ENCODE peak calls at places on chromosomes 6 and 20, in eight cellular contexts. R is KBM-7, G is AG10803, L is NCI-H1417, X is midbrain, K is upper lobe of left lung, E is WTC11, H is dorsolateral prefrontal cortex. C is an unnamed sample.

GRCh38 chr6:79705456-79705995 is 74.4 kb downstream of the SH3BGRL2 start:
- DNase-seq in H (no peak), E (no peak), K (no peak), L (no peak), X (no peak), R (no peak), G (no peak), C (no peak)

GRCh38 chr6:114085206-114085605 is 114.3 kb upstream of the HDAC2 start:
- DNase-seq in X (no peak), R (no peak), E (no peak), L (no peak), H (no peak), G (peak; percentile 92), K (no peak), C (no peak)

GRCh38 chr20:63042448-63043071 is 35.8 kb upstream of the BHLHE23 start:
- DNase-seq in L (peak; percentile 30), X (no peak), H (no peak), E (no peak), K (no peak), R (no peak), G (no peak), C (no peak)

GRCh38 chr6:17816921-17817611 is 110.3 kb upstream of the NUP153 start:
- DNase-seq in G (peak; percentile 23), E (no peak), K (peak; percentile 39), H (no peak), L (no peak), X (no peak), R (peak; percentile 51), C (no peak)

GRCh38 chr20:47792021-47792618 is 6.8 kb upstream of the SULF2 start:
- DNase-seq in X (no peak), E (no peak), K (no peak), G (peak; percentile 97), L (no peak), H (no peak), R (no peak), C (no peak)

GRCh38 chr20:56630086-56630493 is 984 bp downstream of the TFAP2C start:
- DNase-seq in K (peak; percentile 91), E (peak; percentile 85), R (peak; percentile 50), G (peak; percentile 86), L (no peak), X (no peak), H (no peak), C (no peak)

GRCh38 chr6:157244175-157244574 is 79.1 kb downstream of the TMEM242 start:
- DNase-seq in G (peak; percentile 99), K (no peak), X (no peak), L (no peak), E (no peak), R (no peak), H (no peak), C (no peak)

GRCh38 chr6:112221561-112221960 is 32.8 kb downstream of the LAMA4 start:
- DNase-seq in K (no peak), E (no peak), H (no peak), X (no peak), R (no peak), G (peak; percentile 86), L (no peak), C (no peak)

C was measured in iPS DF 6.9.